ENCODE peak calls at places on chromosomes 6 and 20, in seven cellular contexts. C is IMR-90, L is mesenchymal stem cell, T is mesendoderm, J is neuronal stem cell, Z is trophoblast cell, H is H1. N is an unnamed sample.

GRCh38 chr20:1897486-1897885 is 2.3 kb downstream of the SIRPA start:
- DNase-seq in C (no peak), L (peak), T (no peak), J (no peak), Z (no peak), H (no peak), N (no peak)

GRCh38 chr6:73564578-73565345 is 43.9 kb upstream of the EEF1A1 start:
- DNase-seq in C (no peak), L (no peak), T (no peak), J (no peak), Z (no peak), H (no peak), N (no peak)

GRCh38 chr20:43040427-43040826 is 149.3 kb downstream of the PTPRT start:
- DNase-seq in C (no peak), L (no peak), T (peak), J (peak), Z (no peak), H (peak), N (peak)

GRCh38 chr6:1267057-1267732 is 44.7 kb upstream of the FOXQ1 start:
- DNase-seq in C (no peak), L (peak), T (no peak), J (no peak), Z (no peak), H (no peak), N (no peak)

GRCh38 chr6:18488526-18489270 is 101.5 kb downstream of the RNF144B start:
- DNase-seq in C (peak), L (no peak), T (no peak), J (no peak), Z (no peak), H (no peak), N (no peak)

GRCh38 chr20:62339647-62340062 is 27.5 kb downstream of the LAMA5 start:
- DNase-seq in C (no peak), L (no peak), T (no peak), J (no peak), Z (no peak), H (no peak), N (no peak)

GRCh38 chr6:150352321-150353296 is 16.2 kb upstream of the IYD start:
- DNase-seq in C (peak), L (peak), T (no peak), J (no peak), Z (no peak), H (no peak), N (no peak)

GRCh38 chr20:12594410-12595130 is 414.2 kb upstream of the SPTLC3 start:
- DNase-seq in C (no peak), L (peak), T (peak), J (no peak), Z (no peak), H (no peak), N (no peak)

GRCh38 chr6:33277663-33278391 is 904 bp downstream of the B3GALT4 start:
- DNase-seq in C (no peak), L (no peak), T (no peak), J (no peak), Z (no peak), H (peak), N (peak)

GRCh38 chr6:160192840-160193239 is 65.8 kb downstream of the SLC22A2 start:
- DNase-seq in C (no peak), L (no peak), T (no peak), J (no peak), Z (no peak), H (no peak), N (no peak)

GRCh38 chr6:119552016-119552415 is 202.5 kb upstream of the MAN1A1 start:
- DNase-seq in C (no peak), L (no peak), T (no peak), J (no peak), Z (no peak), H (no peak), N (no peak)

GRCh38 chr6:84581494-84582259 is 182.7 kb downstream of the TBX18 start:
- DNase-seq in C (peak), L (peak), T (no peak), J (no peak), Z (no peak), H (no peak), N (no peak)

GRCh38 chr6:146887447-146888077 is 288.8 kb downstream of the ADGB start:
- DNase-seq in C (peak), L (no peak), T (peak), J (no peak), Z (no peak), H (no peak), N (no peak)

GRCh38 chr6:158207452-158207788 is 39.3 kb downstream of the GTF2H5 start:
- DNase-seq in C (peak), L (peak), T (no peak), J (no peak), Z (peak), H (no peak), N (no peak)

GRCh38 chr6:168684906-168685305 is 243.9 kb downstream of the SMOC2 start:
- DNase-seq in C (no peak), L (no peak), T (no peak), J (no peak), Z (no peak), H (no peak), N (no peak)

GRCh38 chr20:18287546-18287914 is 797 bp upstream of the ZNF133 start:
- DNase-seq in C (no peak), L (no peak), T (no peak), J (no peak), Z (no peak), H (no peak), N (no peak)

GRCh38 chr6:129954749-129955431 is 63.5 kb upstream of the L3MBTL3 start:
- DNase-seq in C (no peak), L (no peak), T (peak), J (no peak), Z (peak), H (no peak), N (no peak)

GRCh38 chr6:133918208-133918930 is 29.5 kb downstream of the TCF21 start:
- DNase-seq in C (no peak), L (no peak), T (no peak), J (no peak), Z (no peak), H (no peak), N (no peak)

GRCh38 chr6:79671605-79672266 is 40.6 kb downstream of the SH3BGRL2 start:
- DNase-seq in C (peak), L (peak), T (peak), J (no peak), Z (no peak), H (no peak), N (peak)

GRCh38 chr6:132227937-132228336 is 173.3 kb downstream of the MOXD1 start:
- DNase-seq in C (peak), L (peak), T (no peak), J (no peak), Z (no peak), H (no peak), N (no peak)

GRCh38 chr6:37056439-37057127 is 51.1 kb downstream of the FGD2 start:
- DNase-seq in C (peak), L (peak), T (peak), J (no peak), Z (peak), H (peak), N (peak)

GRCh38 chr6:88124925-88125557 is 41.1 kb downstream of the CNR1 start:
- DNase-seq in C (no peak), L (no peak), T (peak), J (no peak), Z (no peak), H (no peak), N (no peak)

GRCh38 chr20:61588356-61589054 is 336.4 kb downstream of the CDH4 start:
- DNase-seq in C (peak), L (peak), T (peak), J (no peak), Z (no peak), H (no peak), N (no peak)

GRCh38 chr6:63644668-63645326 is 9.2 kb downstream of the PHF3 start:
- DNase-seq in C (no peak), L (no peak), T (peak), J (no peak), Z (no peak), H (no peak), N (no peak)

GRCh38 chr6:138331444-138331843 is 46.3 kb upstream of the SMIM28 start:
- DNase-seq in C (no peak), L (no peak), T (peak), J (no peak), Z (no peak), H (no peak), N (no peak)

GRCh38 chr20:58173930-58174707 is 54.3 kb downstream of the ANKRD60 start:
- DNase-seq in C (no peak), L (no peak), T (no peak), J (no peak), Z (no peak), H (no peak), N (no peak)

GRCh38 chr6:46160102-46160501 is 10.7 kb downstream of the ENPP5 start:
- DNase-seq in C (no peak), L (no peak), T (no peak), J (no peak), Z (no peak), H (no peak), N (no peak)

GRCh38 chr6:42520786-42521607 is 42.8 kb upstream of the UBR2 start:
- DNase-seq in C (peak), L (peak), T (no peak), J (no peak), Z (no peak), H (no peak), N (no peak)

GRCh38 chr6:159836294-159837140 is 36.4 kb downstream of the PNLDC1 start:
- DNase-seq in C (peak), L (no peak), T (no peak), J (no peak), Z (no peak), H (peak), N (no peak)

GRCh38 chr6:14149053-14149746 is 31.6 kb downstream of the CD83 start:
- DNase-seq in C (no peak), L (no peak), T (peak), J (no peak), Z (no peak), H (no peak), N (no peak)

GRCh38 chr20:44123251-44123650 is 63.7 kb downstream of the JPH2 start:
- DNase-seq in C (no peak), L (no peak), T (no peak), J (no peak), Z (no peak), H (no peak), N (no peak)

GRCh38 chr20:37442986-37443385 is 78.1 kb upstream of the NNAT start:
- DNase-seq in C (no peak), L (no peak), T (no peak), J (no peak), Z (no peak), H (no peak), N (no peak)

GRCh38 chr6:30885999-30886896 is 1.9 kb downstream of the DDR1 start:
- DNase-seq in C (peak), L (peak), T (peak), J (peak), Z (peak), H (peak), N (peak)

GRCh38 chr6:138559153-138559552 is 59.9 kb upstream of the NHSL1 start:
- DNase-seq in C (no peak), L (no peak), T (no peak), J (no peak), Z (no peak), H (no peak), N (no peak)

GRCh38 chr6:42279144-42279781 is 61.6 kb upstream of the MRPS10 start:
- DNase-seq in C (peak), L (no peak), T (no peak), J (no peak), Z (no peak), H (no peak), N (no peak)

GRCh38 chr6:18245642-18246041 is 18.7 kb downstream of the DEK start:
- DNase-seq in C (no peak), L (no peak), T (no peak), J (no peak), Z (no peak), H (no peak), N (no peak)

DNA sequence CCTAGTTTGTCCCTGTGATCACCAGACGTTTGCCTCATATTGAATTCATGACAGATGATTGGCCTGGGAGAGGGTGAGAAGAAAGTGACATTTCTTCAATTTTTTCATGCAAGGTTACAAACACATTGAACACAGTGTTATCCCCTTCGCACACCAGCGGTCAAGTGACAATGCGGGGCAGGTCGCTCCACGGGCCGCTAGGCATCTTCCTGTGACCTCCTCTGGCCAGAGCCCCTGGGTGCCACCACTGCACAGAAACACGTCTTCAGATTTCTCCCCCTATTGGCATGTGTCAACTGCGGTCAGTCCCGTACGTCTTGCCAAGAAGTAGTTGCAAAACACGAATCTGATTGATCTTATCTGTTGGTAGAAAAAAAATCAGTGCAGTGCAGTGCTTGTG is 97.1 kb downstream of the PXDC1 start:
- DNase-seq in C (no peak), L (no peak), T (no peak), J (no peak), Z (peak), H (no peak), N (no peak)
- H3K18ac ChIP-seq in C (no peak), L (no peak), T (no peak), J (no peak), Z (no peak), H (no peak), N (no peak)

GRCh38 chr20:22160254-22160653 is 424.1 kb downstream of the FOXA2 start:
- DNase-seq in C (no peak), L (no peak), T (no peak), J (no peak), Z (no peak), H (no peak), N (no peak)
- H3K4me2 ChIP-seq in C (no peak), L (no peak), T (no peak), J (no peak), Z (no peak), H (no peak), N (no peak)

GRCh38 chr6:127422791-127423190 is 36.4 kb downstream of the KIAA0408 start:
- DNase-seq in C (no peak), L (no peak), T (no peak), J (no peak), Z (no peak), H (no peak), N (no peak)
- H3K18ac ChIP-seq in C (no peak), L (no peak), T (no peak), J (no peak), Z (no peak), H (no peak), N (no peak)

DNA sequence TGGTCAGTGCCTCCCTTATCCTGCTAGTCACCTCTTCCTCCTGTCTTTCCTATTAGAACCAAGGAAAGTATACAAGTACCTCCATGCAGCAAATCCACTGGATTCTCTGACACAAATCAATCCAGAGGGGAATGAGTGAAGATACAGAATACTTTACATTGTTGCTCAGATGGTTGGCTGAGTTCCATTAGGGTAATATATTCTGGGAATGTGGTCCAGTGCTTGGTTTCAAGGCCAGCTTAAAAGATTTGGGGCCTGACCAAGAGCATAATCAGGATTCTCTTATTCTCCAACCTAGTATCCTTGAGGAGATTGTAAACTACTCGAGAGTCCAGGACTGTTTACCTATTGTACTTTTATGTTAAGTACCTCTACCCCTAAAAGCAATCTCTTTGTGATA is 23.0 kb downstream of the CARMIL1 start:
- DNase-seq in C (no peak), L (no peak), T (no peak), J (no peak), Z (no peak), H (no peak), N (no peak)
- H3K4me2 ChIP-seq in C (peak), L (no peak), T (no peak), J (no peak), Z (no peak), H (no peak), N (no peak)

GRCh38 chr6:165031491-165031890 is 277.9 kb downstream of the C6orf118 start:
- DNase-seq in C (no peak), L (no peak), T (no peak), J (no peak), Z (peak), H (no peak), N (no peak)

DNA sequence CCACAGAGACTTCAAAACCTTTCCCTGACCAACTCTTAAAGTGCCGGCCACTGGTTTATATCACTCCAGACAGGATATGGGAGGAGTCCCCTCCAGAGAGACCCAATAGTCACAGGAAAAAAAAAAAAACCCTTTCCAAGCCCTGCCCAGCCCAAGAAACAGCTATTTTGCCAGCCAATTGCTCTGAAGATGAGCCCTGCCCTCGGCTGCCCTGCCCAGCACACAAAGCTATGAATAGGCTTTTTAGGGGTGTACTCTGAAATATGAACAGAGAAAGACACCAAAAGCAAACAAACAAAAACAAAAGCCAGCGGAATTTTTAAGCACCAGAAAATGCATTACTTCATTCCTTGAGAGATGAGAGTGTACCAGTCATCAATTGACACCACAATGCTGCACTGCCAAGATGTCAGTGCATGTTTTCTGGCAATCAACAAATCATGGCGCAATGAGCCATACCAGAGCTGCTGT is 275.1 kb downstream of the C6orf118 start:
- DNase-seq in C (no peak), L (peak), T (no peak), J (no peak), Z (no peak), H (no peak), N (no peak)
- H3K18ac ChIP-seq in C (no peak), L (no peak), T (no peak), J (no peak), Z (no peak), H (no peak), N (no peak)

GRCh38 chr6:3651698-3652229 is 99.7 kb downstream of the PXDC1 start:
- DNase-seq in C (no peak), L (no peak), T (no peak), J (no peak), Z (no peak), H (no peak), N (no peak)
- H3K4me2 ChIP-seq in C (no peak), L (no peak), T (no peak), J (no peak), Z (no peak), H (no peak), N (no peak)

DNA sequence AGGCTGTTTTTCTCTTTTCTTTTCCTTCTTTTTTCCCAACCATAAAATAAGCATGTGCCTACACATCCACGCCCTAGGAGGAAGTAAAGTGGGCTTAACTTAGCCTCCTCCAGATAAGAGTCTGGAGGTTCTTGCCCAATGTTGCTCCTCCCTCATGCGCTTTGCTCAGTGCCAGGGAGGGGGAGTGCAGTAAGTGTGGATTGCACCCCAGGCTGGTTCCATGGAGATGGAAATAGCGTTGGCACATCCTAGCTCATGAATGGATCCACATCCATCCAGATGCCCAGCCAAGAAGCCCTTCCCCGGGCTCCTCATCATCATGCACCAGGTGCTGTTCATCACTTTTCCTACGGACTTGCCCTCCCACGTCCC is 58.2 kb downstream of the NEDD9 start:
- DNase-seq in C (no peak), L (no peak), T (no peak), J (no peak), Z (no peak), H (no peak), N (no peak)
- H3K18ac ChIP-seq in C (no peak), L (no peak), T (no peak), J (peak), Z (peak), H (peak), N (no peak)